ENCODE peak calls at places on chromosomes 4 and X, in nine cellular contexts. V is right lobe of liver; J is chondrocyte; K is NCI-H1436; N is psoas muscle; E is transverse colon; M is HCT116; D is activated T-helper 1 cell treated with anti-CD3 and anti-CD28 coated beads, Interleukin-12 subunit alpha, Interleukin-12 subunit beta, Interleukin-2, Interleukin-4 antibody, amounts not matched to agents 30 ng/mL and 10 ng/mL and 1 ng/mL, durations not matched to agents 14 hours and 24 hours and 36 hours; W is mesothelial cell of epicardium. U is an unnamed sample.

GRCh38 chr4:88159137-88159725 is 792 bp upstream of the ABCG2 start:
- DNase-seq in W (no peak), D (no peak), E (no peak), J (no peak), V (no peak), M (peak), K (no peak), N (no peak), U (no peak)

GRCh38 chr4:751676-752075 is 46.0 kb downstream of the PCGF3 start:
- DNase-seq in E (no peak), J (peak), V (no peak), W (no peak), N (no peak), K (no peak), M (no peak), D (no peak), U (peak)

GRCh38 chr4:118327554-118328241 is 25.1 kb downstream of the PRSS12 start:
- DNase-seq in V (no peak), M (no peak), E (no peak), W (no peak), D (no peak), N (no peak), K (no peak), J (no peak), U (no peak)

GRCh38 chr4:68338625-68339024 is 11.3 kb downstream of the YTHDC1 start:
- DNase-seq in W (no peak), D (no peak), K (no peak), J (no peak), M (no peak), E (no peak), N (no peak), V (no peak), U (no peak)

GRCh38 chrX:129540725-129541184 is 696 bp downstream of the OCRL start:
- DNase-seq in D (no peak), W (no peak), E (peak), J (no peak), V (peak), M (no peak), N (peak), K (no peak), U (no peak)

GRCh38 chr4:3630934-3631585 is 98.8 kb upstream of the LRPAP1 start:
- DNase-seq in K (no peak), M (no peak), W (no peak), J (peak), E (no peak), V (no peak), D (no peak), N (no peak), U (no peak)

GRCh38 chrX:130120321-130120731 is 10.0 kb upstream of the ELF4 start:
- DNase-seq in E (no peak), N (no peak), K (no peak), M (no peak), W (no peak), J (no peak), V (no peak), D (no peak), U (no peak)

GRCh38 chr4:165542476-165542875 is 163.7 kb downstream of the CPE start:
- DNase-seq in M (no peak), D (no peak), V (no peak), J (no peak), W (no peak), K (no peak), E (no peak), N (no peak), U (no peak)

GRCh38 chr4:528296-528695 is 29.3 kb downstream of the PIGG start:
- DNase-seq in D (no peak), K (no peak), N (no peak), V (no peak), W (no peak), M (no peak), J (no peak), E (no peak), U (no peak)

GRCh38 chr4:54384563-54384962 is 155.5 kb downstream of the PDGFRA start:
- DNase-seq in D (no peak), V (no peak), K (peak), M (peak), W (no peak), N (no peak), E (peak), J (no peak), U (peak)

U was measured in anterior cingulate cortex.